ENCODE peak calls at places on chromosome 4, in four cellular contexts. B is mammary epithelial cell, D is body of pancreas, Q is suprapubic skin. R is an unnamed sample. For H3K4me1, the result is how much of the 10 kb centered on the place peaks cover.

GRCh38 chr4:108372678-108373077 is 203.9 kb upstream of the LEF1 start:
- DNase-seq in B (no peak), D (no peak), Q (no peak), R (no peak)

GRCh38 chr4:184142121-184143000 is 75.3 kb downstream of the ENPP6 start:
- DNase-seq in B (no peak), D (no peak), Q (no peak), R (peak)

GRCh38 chr4:141480950-141481349 is 155.4 kb upstream of the IL15 start:
- DNase-seq in B (no peak), D (no peak), Q (no peak), R (no peak)

GRCh38 chr4:36532670-36533373 is 251.4 kb downstream of the DTHD1 start:
- DNase-seq in B (no peak), D (no peak), Q (no peak), R (no peak)

GRCh38 chr4:102315532-102315931 is 29.8 kb downstream of the SLC39A8 start:
- DNase-seq in B (no peak), D (no peak), Q (no peak), R (no peak)

GRCh38 chr4:74370912-74371311 is 6.0 kb downstream of the EREG start:
- DNase-seq in B (peak), D (peak), Q (no peak), R (no peak)

GRCh38 chr4:67809502-67809901 is 55.3 kb upstream of the GNRHR start:
- DNase-seq in B (no peak), D (no peak), Q (no peak), R (no peak)

GRCh38 chr4:183960021-183960420 is 54.9 kb downstream of the STOX2 start:
- DNase-seq in B (peak), D (peak), Q (peak), R (no peak)

DNA sequence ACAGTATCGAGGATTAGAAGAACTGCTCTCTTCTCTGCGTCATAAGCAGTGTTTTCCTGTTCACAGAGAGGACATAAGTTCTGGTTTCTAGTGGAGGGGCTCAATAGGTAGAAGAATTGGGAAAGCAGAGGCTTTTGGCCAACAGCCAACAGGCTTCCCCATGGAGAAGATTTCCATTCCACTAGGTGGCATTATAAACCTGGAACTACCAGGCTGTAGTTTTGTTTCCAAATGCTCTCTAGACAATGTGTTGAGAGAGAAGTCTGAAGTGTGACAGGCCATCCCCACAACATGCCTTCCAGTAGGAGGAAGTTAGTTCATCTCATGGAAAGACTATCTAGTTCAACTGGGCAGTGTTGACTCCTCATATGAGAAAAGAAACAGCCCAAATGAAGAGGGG is 63.8 kb upstream of the ANXA10 start:
- DNase-seq in B (peak), D (peak), Q (no peak), R (peak)
- TF ChIP-seq CTCF in B (peak), D (no peak), Q (no peak), R (peak)

GRCh38 chr4:165293061-165293460 is 34.4 kb upstream of the MSMO1 start:
- DNase-seq in B (no peak), D (no peak), Q (no peak), R (no peak)

GRCh38 chr4:165297626-165298025 is 29.8 kb upstream of the MSMO1 start:
- DNase-seq in B (no peak), D (no peak), Q (no peak), R (no peak)

GRCh38 chr4:165294907-165295306 is 32.6 kb upstream of the MSMO1 start:
- DNase-seq in B (no peak), D (no peak), Q (no peak), R (no peak)

GRCh38 chr4:165289429-165289785 is 38.1 kb upstream of the MSMO1 start:
- DNase-seq in B (no peak), D (no peak), Q (no peak), R (peak)

DNA sequence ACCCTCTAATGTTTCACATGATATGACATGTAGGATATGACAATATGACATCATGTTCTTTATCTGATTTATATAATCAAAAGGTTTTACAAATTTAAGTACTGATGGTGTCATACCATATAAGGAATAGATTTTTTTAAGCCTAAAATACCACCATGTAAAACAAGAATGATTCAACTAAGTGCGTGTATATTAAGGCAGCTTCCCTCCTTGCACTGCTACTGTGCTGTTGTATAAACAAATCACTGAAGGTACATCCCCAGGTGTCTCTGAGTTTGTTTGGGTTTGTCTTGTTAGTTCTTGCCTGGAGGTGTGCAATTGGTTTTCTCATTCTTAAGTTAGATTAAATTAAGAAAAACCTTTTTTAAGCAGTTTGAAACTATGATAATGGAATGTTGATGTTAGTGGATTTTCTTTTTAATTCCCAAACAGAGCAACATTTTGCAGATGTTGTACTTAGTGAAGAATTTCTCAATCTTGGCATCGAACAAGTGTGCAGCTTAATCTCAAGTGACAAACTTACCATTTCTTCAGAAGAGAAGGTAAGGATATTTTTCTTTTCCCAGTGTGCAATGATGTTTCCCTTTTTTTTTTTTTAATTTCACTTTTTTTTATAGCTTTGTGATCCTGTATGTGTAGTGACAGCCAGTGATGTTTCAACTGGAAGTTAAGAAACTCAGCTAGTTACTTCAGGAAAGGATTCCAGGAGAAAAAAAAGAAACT is 33.4 kb upstream of the MSMO1 start:
- DNase-seq in B (no peak), D (no peak), Q (no peak), R (no peak)
- H3K27ac ChIP-seq in B (no peak), D (no peak), Q (no peak), R (no peak)

DNA sequence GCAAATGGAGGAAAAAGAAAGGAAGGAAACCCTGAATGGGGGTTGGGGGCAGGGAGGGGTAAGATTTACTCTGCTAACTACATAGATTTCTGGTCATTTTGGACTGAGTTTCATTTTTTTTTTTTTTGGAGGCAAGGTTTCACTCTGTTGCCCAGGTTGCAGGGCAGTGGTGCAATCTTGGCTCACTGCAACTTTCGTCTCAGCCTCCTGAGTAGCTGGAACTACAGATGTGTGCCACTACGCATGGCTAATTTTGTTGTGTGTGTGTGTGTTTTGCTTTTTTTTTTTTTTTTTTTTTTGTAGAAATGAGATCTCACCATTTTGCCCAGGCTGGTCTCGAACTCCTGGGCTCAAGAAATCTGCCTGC is 223.5 kb downstream of the APBB2 start:
- DNase-seq in B (no peak), D (no peak), Q (no peak), R (no peak)
- H3K4me1 ChIP-seq in B (half or more), D (under half), Q (under half), R (under half)

GRCh38 chr4:163679189-163679588 is 184.7 kb downstream of the TMA16 start:
- DNase-seq in B (no peak), D (no peak), Q (no peak), R (no peak)
- TF ChIP-seq CTCF in B (peak), D (no peak), Q (no peak), R (peak)

DNA sequence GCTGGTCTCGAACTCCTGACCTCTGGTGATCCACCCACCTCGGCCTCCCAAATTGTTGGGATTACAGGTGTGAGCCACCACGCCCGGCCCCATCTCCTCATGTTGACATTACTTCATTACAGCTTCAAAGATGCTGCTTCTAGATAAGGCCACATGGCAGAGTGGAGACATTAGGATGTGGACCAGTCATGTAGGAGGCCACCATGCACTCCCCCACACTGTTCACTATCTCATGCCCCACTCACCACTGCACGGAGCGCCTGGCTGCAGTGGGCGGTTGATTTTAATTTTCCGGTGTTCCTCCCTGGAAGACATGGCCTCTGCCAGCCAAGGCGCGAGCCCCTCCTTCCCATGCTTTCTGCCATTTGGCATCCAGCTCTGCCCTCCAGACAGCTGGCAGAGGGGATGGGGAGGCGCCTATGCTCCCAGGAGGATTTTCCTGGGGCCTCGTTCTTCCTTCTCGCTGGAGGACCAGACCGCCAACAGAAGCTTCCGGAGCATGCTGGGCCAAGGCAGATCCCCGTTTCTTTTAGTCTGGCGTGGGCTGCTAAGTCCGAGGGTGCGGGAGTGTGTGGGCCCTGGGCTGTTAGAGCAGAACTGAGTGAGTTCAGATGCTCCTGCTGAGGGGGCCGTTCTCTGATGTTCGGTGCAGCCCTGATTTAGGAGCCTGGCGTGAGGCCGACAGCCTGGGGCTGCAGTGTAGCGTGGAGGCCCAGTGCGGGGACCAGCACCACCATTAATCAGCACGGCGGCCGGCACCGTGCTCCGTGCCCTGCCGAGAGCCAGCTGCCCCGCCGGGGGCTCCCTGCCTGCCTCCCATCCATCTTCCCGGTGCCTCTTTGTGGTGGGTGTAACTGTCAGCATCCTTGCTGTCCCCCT is 93.1 kb downstream of the SORCS2 start:
- DNase-seq in B (no peak), D (no peak), Q (no peak), R (no peak)
- H3K27ac ChIP-seq in B (no peak), D (no peak), Q (no peak), R (no peak)

R was measured in osteoblast.